ENCODE peak calls at places on chromosome 2, in eight cellular contexts. F is fibroblast of villous mesenchyme, O is HCT116, V is GM06990, M is B cell, A is sigmoid colon, R is pancreas, E is foreskin fibroblast. Q is an unnamed sample.

GRCh38 chr2:161239416-161240109 is 68.7 kb upstream of the PSMD14 start:
- DNase-seq in F (no peak), O (no peak), V (peak; percentile 21), M (no peak), A (no peak), R (no peak), E (no peak), Q (no peak)

GRCh38 chr2:88810488-88810887 is 119.0 kb downstream of the RPIA start:
- DNase-seq in F (no peak), O (no peak), V (no peak), M (no peak), A (no peak), R (no peak), E (no peak), Q (no peak)

GRCh38 chr2:8609357-8609804 is 72.5 kb upstream of the ID2 start:
- DNase-seq in F (peak; percentile 65), O (no peak), V (no peak), M (no peak), A (no peak), R (no peak), E (no peak), Q (no peak)

GRCh38 chr2:227890495-227891079 is 19.2 kb downstream of the DAW1 start:
- DNase-seq in F (peak; percentile 65), O (peak; percentile 40), V (no peak), M (no peak), A (no peak), R (no peak), E (peak; percentile 33), Q (no peak)

GRCh38 chr2:216339456-216340279 is 32.6 kb downstream of the MARCHF4 start:
- DNase-seq in F (peak; percentile 72), O (no peak), V (no peak), M (no peak), A (no peak), R (no peak), E (no peak), Q (no peak)

GRCh38 chr2:239775623-239776440 is 249.3 kb downstream of the NDUFA10 start:
- DNase-seq in F (peak; percentile 3), O (no peak), V (no peak), M (no peak), A (peak; percentile 33), R (peak; percentile 17), E (no peak), Q (no peak)

GRCh38 chr2:67374481-67374880 is 22.7 kb upstream of the ETAA1 start:
- DNase-seq in F (peak; percentile 48), O (no peak), V (no peak), M (no peak), A (no peak), R (no peak), E (no peak), Q (no peak)

GRCh38 chr2:239304533-239305221 is 96.1 kb downstream of the HDAC4 start:
- DNase-seq in F (no peak), O (no peak), V (no peak), M (no peak), A (peak; percentile 78), R (peak; percentile 52), E (no peak), Q (no peak)

GRCh38 chr2:128196026-128196822 is 105.2 kb downstream of the UGGT1 start:
- DNase-seq in F (peak; percentile 50), O (no peak), V (no peak), M (no peak), A (peak; percentile 68), R (no peak), E (peak; percentile 41), Q (peak; percentile 12)

GRCh38 chr2:65604246-65604645 is 171.8 kb upstream of the SPRED2 start:
- DNase-seq in F (peak; percentile 20), O (no peak), V (no peak), M (no peak), A (no peak), R (no peak), E (no peak), Q (no peak)

GRCh38 chr2:108579631-108580030 is 45.4 kb downstream of the LIMS1 start:
- DNase-seq in F (peak; percentile 72), O (no peak), V (no peak), M (no peak), A (no peak), R (no peak), E (peak; percentile 33), Q (no peak)

GRCh38 chr2:192197387-192197786 is 2.7 kb upstream of the TMEFF2 start:
- DNase-seq in F (no peak), O (no peak), V (no peak), M (no peak), A (no peak), R (no peak), E (no peak), Q (no peak)

GRCh38 chr2:170824526-170825015 is 7.9 kb downstream of the GAD1 start:
- DNase-seq in F (no peak), O (no peak), V (no peak), M (no peak), A (no peak), R (no peak), E (no peak), Q (no peak)

GRCh38 chr2:114762986-114763385 is 320.5 kb downstream of the DPP10 start:
- DNase-seq in F (no peak), O (no peak), V (no peak), M (no peak), A (no peak), R (no peak), E (no peak), Q (no peak)

GRCh38 chr2:151193576-151193975 is 68.1 kb downstream of the RBM43 start:
- DNase-seq in F (no peak), O (no peak), V (no peak), M (no peak), A (no peak), R (no peak), E (no peak), Q (no peak)

GRCh38 chr2:22270341-22270740 is 1114.6 kb upstream of the KLHL29 start:
- DNase-seq in F (no peak), O (no peak), V (no peak), M (no peak), A (no peak), R (no peak), E (no peak), Q (no peak)

DNA sequence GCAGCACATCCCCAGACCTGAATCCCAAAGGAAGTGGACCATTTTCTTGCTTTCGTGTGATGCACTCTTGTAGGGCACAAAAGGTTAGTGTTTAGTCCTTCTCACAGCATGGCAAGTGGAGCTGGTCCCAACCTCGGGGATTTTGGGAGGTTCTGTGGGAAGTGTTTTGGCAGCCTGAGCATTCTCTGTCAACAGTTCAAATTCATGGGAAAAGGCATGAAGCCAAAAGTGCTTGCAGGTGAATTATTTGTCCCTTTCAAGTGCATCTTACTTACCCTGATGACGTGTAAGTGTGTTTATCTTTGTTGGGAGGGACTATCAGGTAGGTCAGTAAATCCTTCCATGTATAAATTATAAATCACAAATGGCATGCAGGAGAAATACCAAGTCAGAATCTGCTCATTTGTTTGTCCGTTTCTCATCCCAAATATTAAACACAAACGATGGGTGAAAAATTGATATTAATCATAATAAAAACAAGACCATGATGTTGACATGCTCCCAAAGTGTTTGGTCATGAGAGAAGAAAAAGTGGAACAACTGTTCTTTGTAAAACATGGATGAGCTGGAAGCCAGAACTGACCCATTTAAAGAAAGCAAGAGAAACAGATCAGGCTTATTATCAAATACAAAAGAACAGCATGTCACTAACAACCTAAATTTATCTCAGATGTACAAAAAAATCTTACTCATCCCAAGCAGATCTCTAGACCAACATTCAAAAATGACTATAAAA is 57.6 kb downstream of the EPHA4 start:
- DNase-seq in F (no peak), O (no peak), V (no peak), M (no peak), A (no peak), R (no peak), E (no peak), Q (no peak)
- TF ChIP-seq CTCF in F (no peak), O (no peak), V (no peak), M (no peak), A (no peak), R (no peak), E (no peak), Q (no peak)

DNA sequence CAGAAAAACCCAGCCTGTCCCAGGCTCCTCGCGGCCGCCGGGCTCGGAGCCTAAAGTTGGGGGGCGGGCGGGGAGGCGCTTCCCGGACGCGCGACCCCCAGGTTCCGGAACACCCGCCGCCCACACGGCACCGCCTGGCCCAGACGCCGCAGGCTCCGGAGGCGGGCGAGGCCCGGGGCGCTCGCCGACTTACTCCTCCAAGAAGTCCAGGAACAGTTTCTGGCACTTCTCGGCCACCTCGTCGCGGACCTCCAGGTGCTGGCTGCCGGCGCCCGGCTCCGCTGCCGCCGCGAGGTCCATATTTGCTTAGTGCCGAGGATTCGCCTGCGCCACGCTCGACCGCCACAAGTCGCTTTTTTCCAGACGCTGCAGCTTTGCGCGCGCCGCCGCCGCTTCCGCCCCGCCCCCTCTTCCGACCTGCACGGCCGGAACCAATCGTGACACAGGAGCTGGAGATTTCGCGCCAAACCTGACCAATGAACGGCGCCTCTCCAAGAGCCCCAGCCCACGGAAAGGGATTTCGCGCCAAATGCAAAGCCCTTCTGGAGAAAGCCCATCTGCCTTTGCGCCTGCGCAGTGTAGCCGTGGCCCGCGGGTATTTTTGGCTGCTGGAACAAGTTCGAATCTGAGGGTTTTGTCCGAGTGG is at the start of gene MCM6:
- DNase-seq in F (peak; percentile 99), O (peak; percentile 99), V (peak; percentile 98), M (peak; percentile 97), A (peak; percentile 98), R (peak; percentile 95), E (peak; percentile 98), Q (peak; percentile 100)
- TF ChIP-seq CTCF in F (no peak), O (no peak), V (no peak), M (no peak), A (no peak), R (no peak), E (no peak), Q (no peak)

DNA sequence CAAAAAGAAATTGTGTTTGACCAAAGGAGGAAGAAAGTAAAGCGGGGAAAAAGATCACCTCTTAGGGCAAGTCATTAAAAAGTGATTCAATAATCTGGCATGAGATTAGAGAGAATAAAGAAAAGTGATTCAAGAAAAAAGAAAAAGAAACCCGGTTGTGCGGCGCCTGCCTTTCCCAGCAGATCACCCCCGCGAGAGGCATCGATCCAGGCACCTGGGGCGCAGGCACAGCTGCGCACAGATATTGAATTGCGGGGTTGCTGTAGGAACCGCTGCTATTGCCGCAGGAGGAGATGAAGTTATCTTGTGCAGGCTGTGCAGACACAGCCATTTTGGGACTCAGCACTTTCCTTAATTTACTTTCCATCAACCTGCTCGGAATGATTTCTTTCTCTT is 71.2 kb downstream of the PLB1 start:
- DNase-seq in F (no peak), O (no peak), V (no peak), M (no peak), A (peak; percentile 61), R (no peak), E (no peak), Q (peak; percentile 52)
- TF ChIP-seq CTCF in F (no peak), O (no peak), V (no peak), M (peak; percentile 79), A (peak; percentile 47), R (no peak), E (no peak), Q (peak; percentile 86)

DNA sequence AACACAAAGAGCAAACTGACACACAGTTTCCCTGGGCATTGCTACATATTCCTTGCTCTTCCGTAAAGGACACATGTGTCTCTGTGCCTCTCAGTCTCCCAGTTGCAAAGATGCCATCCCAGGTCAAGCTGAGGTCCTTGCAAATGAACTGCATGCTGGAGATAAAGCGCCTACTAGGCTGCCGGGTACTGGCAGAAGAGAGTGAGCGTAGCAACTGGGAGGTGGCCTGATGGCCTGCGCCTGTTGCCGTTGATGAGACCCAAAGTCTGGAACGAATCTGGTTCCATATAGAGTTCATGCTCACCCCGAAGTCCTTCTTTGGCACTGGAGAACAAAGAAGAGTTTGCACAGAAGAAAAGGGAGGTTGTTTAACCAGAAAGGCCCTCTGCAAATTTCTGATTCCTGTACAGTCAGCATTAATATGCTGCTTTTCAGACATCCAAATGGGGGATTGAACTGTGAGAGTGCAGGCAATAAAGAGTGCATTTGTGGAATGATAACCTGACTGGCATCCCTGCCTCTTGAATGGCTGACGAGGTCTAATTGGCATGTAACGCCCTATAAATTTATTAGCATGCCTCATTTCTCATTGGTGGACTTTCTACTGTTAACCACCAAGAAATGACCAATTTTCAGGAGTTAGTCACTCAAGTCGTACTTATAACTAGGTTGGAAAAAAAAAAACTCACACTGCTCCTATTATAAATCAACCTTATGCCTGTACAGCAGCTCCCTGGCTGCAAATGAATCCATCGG is 78.7 kb downstream of the GBX2 start:
- DNase-seq in F (no peak), O (no peak), V (no peak), M (no peak), A (no peak), R (no peak), E (peak; percentile 6), Q (no peak)
- TF ChIP-seq CTCF in F (no peak), O (no peak), V (no peak), M (no peak), A (no peak), R (no peak), E (no peak), Q (no peak)